ENCODE peak calls at places on chromosomes 5 and 9, in ten cellular contexts. S, K, V, A, J, E, L, C, Q and O are unnamed samples.

GRCh38 chr5:137085206-137085605 is 413.9 kb downstream of the SPOCK1 start:
- DNase-seq in J (no peak), K (no peak), V (no peak), Q (no peak), S (no peak), L (no peak), E (no peak), A (no peak), C (no peak), O (no peak)

GRCh38 chr5:31531543-31531887 is 378 bp downstream of the DROSHA start:
- DNase-seq in E (peak; percentile 47), K (peak; percentile 32), S (peak; percentile 37), Q (no peak), A (no peak), J (no peak), L (no peak), C (peak; percentile 19), V (no peak), O (no peak)

GRCh38 chr5:139146809-139147742 is 51.1 kb downstream of the SIL1 start:
- DNase-seq in L (no peak), A (no peak), J (no peak), S (no peak), K (no peak), V (no peak), C (no peak), Q (no peak), E (no peak), O (no peak)

GRCh38 chr5:133977161-133977787 is 8.8 kb upstream of the C5orf15 start:
- DNase-seq in J (no peak), L (no peak), A (no peak), C (no peak), S (no peak), E (no peak), V (no peak), K (peak; percentile 93), Q (no peak), O (no peak)

GRCh38 chr9:123769723-123770122 is 160.2 kb downstream of the DENND1A start:
- DNase-seq in K (no peak), J (no peak), A (no peak), S (no peak), Q (no peak), L (no peak), E (peak; percentile 33), V (no peak), C (no peak), O (no peak)

GRCh38 chr9:138051586-138052321 is 174.2 kb downstream of the CACNA1B start:
- DNase-seq in Q (no peak), E (no peak), A (no peak), L (no peak), V (no peak), K (no peak), S (no peak), J (no peak), C (no peak), O (no peak)

GRCh38 chr5:3310551-3311340 is 284.9 kb upstream of the IRX1 start:
- DNase-seq in J (no peak), C (no peak), E (peak; percentile 71), K (no peak), A (peak; percentile 49), V (no peak), S (no peak), L (no peak), Q (peak; percentile 85), O (no peak)

GRCh38 chr5:171606414-171607024 is 179.1 kb upstream of the SMIM23 start:
- DNase-seq in Q (no peak), S (peak; percentile 39), V (no peak), C (no peak), J (no peak), A (no peak), E (no peak), K (peak; percentile 44), L (no peak), O (no peak)

GRCh38 chr5:143008032-143008431 is 237.9 kb downstream of the ARHGAP26 start:
- DNase-seq in E (no peak), S (no peak), K (no peak), L (no peak), V (no peak), A (no peak), C (no peak), Q (no peak), J (no peak), O (no peak)

GRCh38 chr5:72328172-72328571 is 8.0 kb downstream of the PTCD2 start:
- DNase-seq in L (no peak), A (no peak), J (no peak), K (no peak), C (peak; percentile 66), V (no peak), Q (no peak), E (peak; percentile 59), S (no peak), O (no peak)

GRCh38 chr9:70911791-70912190 is 209.6 kb downstream of the TRPM3 start:
- DNase-seq in A (no peak), L (no peak), S (no peak), E (no peak), J (no peak), C (no peak), Q (no peak), K (no peak), V (no peak), O (no peak)

GRCh38 chr9:112711050-112711689 is 6.7 kb downstream of the INIP start:
- DNase-seq in A (no peak), V (no peak), J (no peak), K (no peak), E (peak; percentile 44), S (peak; percentile 19), L (no peak), C (peak; percentile 68), Q (no peak), O (no peak)

GRCh38 chr5:31096238-31096865 is 97.1 kb upstream of the CDH6 start:
- DNase-seq in J (no peak), Q (no peak), E (peak; percentile 47), V (no peak), K (no peak), A (no peak), L (no peak), C (peak; percentile 74), S (no peak), O (no peak)